ENCODE peak calls at places on chromosomes 6 and 20, in four cellular contexts. A is cardiac fibroblast, R is neural progenitor cell, X is AG04450. O is an unnamed sample.

GRCh38 chr6:79399499-79399898 is 137.7 kb downstream of the LCA5 start:
- DNase-seq in R (peak), A (no peak), X (no peak), O (no peak)

GRCh38 chr6:168703970-168704369 is 263.0 kb downstream of the SMOC2 start:
- DNase-seq in R (no peak), A (no peak), X (no peak), O (no peak)

GRCh38 chr6:36227379-36228344 is 31.1 kb downstream of the BRPF3 start:
- DNase-seq in A (no peak), R (no peak), X (no peak), O (no peak)

GRCh38 chr6:57242505-57242904 is 20.4 kb upstream of the RAB23 start:
- DNase-seq in A (peak), X (peak), R (no peak), O (peak)

GRCh38 chr6:138509371-138509770 is 10.1 kb upstream of the NHSL1 start:
- DNase-seq in X (no peak), R (peak), A (peak), O (no peak)

GRCh38 chr6:47400581-47400980 is 77.0 kb upstream of the CD2AP start:
- DNase-seq in R (no peak), A (no peak), X (no peak), O (no peak)

GRCh38 chr20:25496968-25497401 is 88.3 kb downstream of the NINL start:
- DNase-seq in X (no peak), R (no peak), A (no peak), O (no peak)

GRCh38 chr20:38631155-38632022 is 29.8 kb downstream of the ARHGAP40 start:
- DNase-seq in X (no peak), A (peak), R (no peak), O (no peak)

GRCh38 chr20:22686097-22686496 is 101.7 kb upstream of the FOXA2 start:
- DNase-seq in X (peak), A (peak), R (peak), O (no peak)

DNA sequence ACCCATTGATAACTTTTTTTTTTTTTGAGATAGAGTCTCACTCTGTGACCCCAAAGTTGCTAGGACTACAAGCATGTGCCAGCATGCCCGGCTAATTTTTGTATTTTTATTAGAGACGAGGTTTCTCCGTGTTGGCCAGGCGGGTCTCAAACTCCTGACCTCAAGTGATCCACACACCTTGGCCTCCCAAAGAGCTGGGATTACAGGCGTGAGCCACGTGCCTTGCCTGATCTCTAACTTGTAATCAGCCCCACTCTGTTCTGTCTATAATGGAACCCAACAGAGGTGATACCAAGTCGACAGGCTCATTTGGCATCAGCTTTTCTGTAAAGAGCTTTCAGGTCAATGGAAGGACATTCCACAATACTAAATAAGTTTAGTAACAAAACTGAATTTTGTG is 99.4 kb downstream of the HFE start:
- DNase-seq in X (no peak), A (no peak), R (no peak), O (no peak)
- H3K4me3 ChIP-seq in X (no peak), A (no peak), R (no peak), O (no peak)

GRCh38 chr6:17987576-17988421 is at the start of gene KIF13A:
- DNase-seq in X (no peak), R (peak), A (peak), O (no peak)
- TF ChIP-seq CTCF in X (peak), R (peak), A (peak), O (peak)

DNA sequence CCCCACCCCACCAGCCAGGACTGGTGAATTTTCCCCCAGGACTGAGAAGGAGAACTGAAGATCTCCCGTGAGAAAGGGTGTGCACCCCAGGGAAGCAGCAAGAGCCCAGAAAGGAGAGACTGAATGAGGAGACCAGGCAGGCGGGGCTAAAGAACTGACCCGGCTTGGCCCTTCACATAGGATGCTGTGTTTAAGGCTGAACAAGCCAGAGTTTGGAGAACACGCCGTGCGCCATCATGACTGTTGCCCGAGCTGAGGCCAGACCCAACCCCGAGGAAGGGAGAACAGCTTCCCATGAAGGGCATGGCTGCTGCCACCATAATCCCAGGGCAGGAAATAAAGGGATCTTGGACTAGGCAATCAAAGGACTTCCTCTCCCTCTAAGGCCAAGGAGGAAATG is 104.7 kb upstream of the SRSF6 start:
- DNase-seq in A (no peak), X (no peak), R (no peak), O (no peak)
- H3K4me3 ChIP-seq in A (no peak), X (no peak), R (no peak), O (no peak)

GRCh38 chr6:8535505-8535904 is 100.2 kb upstream of the SLC35B3 start:
- DNase-seq in R (no peak), A (no peak), X (no peak), O (no peak)

GRCh38 chr6:8536122-8536521 is 100.8 kb upstream of the SLC35B3 start:
- DNase-seq in X (no peak), A (no peak), R (no peak), O (no peak)

GRCh38 chr6:8543714-8544113 is 108.4 kb upstream of the SLC35B3 start:
- DNase-seq in A (no peak), R (no peak), X (no peak), O (no peak)

GRCh38 chr6:8539446-8539845 is 104.1 kb upstream of the SLC35B3 start:
- DNase-seq in R (peak), X (no peak), A (peak), O (no peak)
- TF ChIP-seq CTCF in R (peak), X (no peak), A (no peak), O (no peak)

GRCh38 chr6:118648866-118649554 is 2.4 kb downstream of the CEP85L start:
- DNase-seq in X (no peak), A (peak), R (no peak), O (no peak)
- H3K4me3 ChIP-seq in X (peak), A (peak), R (no peak), O (peak)

GRCh38 chr6:166556871-166557322 is 29.6 kb downstream of the RAMACL start:
- DNase-seq in R (peak), A (peak), X (no peak), O (peak)
- TF ChIP-seq CTCF in R (no peak), A (no peak), X (no peak), O (no peak)

DNA sequence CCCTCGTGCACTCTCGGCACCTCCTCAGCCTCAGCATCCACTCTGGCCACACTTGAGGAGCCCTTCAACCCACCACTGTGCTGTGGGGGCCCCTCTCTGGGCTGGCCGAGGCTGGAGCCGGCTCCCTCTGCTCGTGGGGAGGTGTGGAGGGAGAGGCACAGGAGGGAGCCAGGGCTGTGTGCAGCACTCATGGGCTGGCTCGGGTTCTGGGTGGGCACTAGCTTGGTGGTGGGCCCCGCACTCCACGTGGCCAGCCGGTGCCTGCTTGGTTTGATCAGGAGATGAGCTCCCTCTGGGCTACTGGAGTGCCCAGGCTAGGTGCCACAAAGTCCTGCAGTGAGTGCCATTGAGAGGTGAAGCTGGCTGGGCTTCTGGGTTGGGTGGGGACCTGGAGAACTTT is 949.4 kb upstream of the GJE1 start:
- DNase-seq in A (no peak), X (no peak), R (no peak), O (no peak)
- H3K4me3 ChIP-seq in A (no peak), X (no peak), R (no peak), O (no peak)

O was measured in AG04449.